ENCODE peak calls at places on chromosomes 12 and 14, in eight cellular contexts. T is right lobe of liver, F is IMR-90, N is ovary, L is uterus, V is transverse colon, Y is HepG2, J is GM12878. Q is an unnamed sample. For H3K9me3, the result is how much of the 10 kb centered on the place peaks cover.

GRCh38 chr12:86727151-86727550 is 471.0 kb upstream of the MGAT4C start:
- DNase-seq in V (no peak), Y (no peak), L (no peak), J (no peak), N (no peak), F (peak), T (no peak), Q (no peak)

GRCh38 chr12:110498984-110499706 is 2.8 kb downstream of the VPS29 start:
- DNase-seq in F (peak), Y (peak), N (no peak), T (no peak), V (no peak), L (no peak), J (no peak), Q (no peak)

GRCh38 chr12:29350080-29350479 is 30.9 kb downstream of the ERGIC2 start:
- DNase-seq in Y (peak), V (no peak), F (peak), J (no peak), N (no peak), T (no peak), L (no peak), Q (no peak)

GRCh38 chr12:29783773-29784666 is at the start of gene TMTC1:
- DNase-seq in F (peak), T (peak), V (peak), N (peak), Y (no peak), L (peak), J (no peak), Q (no peak)

GRCh38 chr14:69887740-69888657 is 8.8 kb downstream of the SMOC1 start:
- DNase-seq in T (peak), F (peak), V (no peak), L (no peak), N (no peak), J (no peak), Y (peak), Q (no peak)

GRCh38 chr12:43103866-43104265 is 448.1 kb downstream of the ADAMTS20 start:
- DNase-seq in Y (no peak), J (no peak), F (no peak), V (no peak), N (no peak), T (no peak), L (no peak), Q (no peak)

GRCh38 chr14:81676395-81676794 is 142.7 kb upstream of the SEL1L start:
- DNase-seq in L (no peak), F (no peak), T (no peak), J (no peak), V (no peak), Y (no peak), N (no peak), Q (no peak)

GRCh38 chr14:51248041-51248987 is 8.3 kb downstream of the TMX1 start:
- DNase-seq in Y (no peak), T (no peak), N (no peak), F (no peak), L (no peak), V (no peak), J (peak), Q (no peak)

GRCh38 chr12:82174383-82174782 is 183.8 kb downstream of the CCDC59 start:
- DNase-seq in J (no peak), V (no peak), T (no peak), N (no peak), F (no peak), L (no peak), Y (no peak), Q (no peak)

GRCh38 chr14:68794130-68794855 is 1.4 kb upstream of the ZFP36L1 start:
- DNase-seq in L (peak), V (peak), F (peak), N (peak), J (no peak), T (peak), Y (peak), Q (peak)

GRCh38 chr12:121095544-121096198 is 37.0 kb upstream of the P2RX7 start:
- DNase-seq in L (peak), T (peak), Y (peak), N (peak), F (peak), J (peak), V (peak), Q (no peak)

GRCh38 chr14:68681256-68681655 is 111.6 kb downstream of the ZFP36L1 start:
- DNase-seq in N (no peak), Y (no peak), J (no peak), L (no peak), V (no peak), F (no peak), T (no peak), Q (no peak)

GRCh38 chr12:55724226-55724939 is 4.2 kb downstream of the RDH5 start:
- DNase-seq in T (peak), F (peak), V (peak), L (no peak), Y (peak), J (no peak), N (peak), Q (no peak)

GRCh38 chr12:46371718-46372130 is 849 bp downstream of the SLC38A2 start:
- DNase-seq in V (peak), J (no peak), T (peak), Y (no peak), F (peak), L (no peak), N (no peak), Q (peak)

GRCh38 chr14:83779266-83779665 is 1750.7 kb upstream of the FLRT2 start:
- DNase-seq in F (peak), Y (no peak), V (no peak), J (no peak), T (no peak), N (no peak), L (no peak), Q (no peak)

GRCh38 chr12:9906888-9907287 is 25.3 kb downstream of the CLEC2A start:
- DNase-seq in V (peak), Y (no peak), N (no peak), J (no peak), T (no peak), F (no peak), L (no peak), Q (no peak)
- H3K9me3 ChIP-seq in V (under half), Y (under half), N (under half), J (under half), T (under half), F (under half), L (under half), Q (under half)

GRCh38 chr14:105857223-105857815 is 330.9 kb downstream of the TMEM121 start:
- DNase-seq in N (peak), F (no peak), J (no peak), V (peak), Y (no peak), T (peak), L (no peak), Q (no peak)

GRCh38 chr14:105857816-105858675 is 331.7 kb downstream of the TMEM121 start:
- DNase-seq in N (peak), L (peak), V (peak), Y (no peak), T (peak), F (no peak), J (no peak), Q (no peak)

GRCh38 chr14:105859717-105860614 is 333.6 kb downstream of the TMEM121 start:
- DNase-seq in L (peak), F (no peak), V (peak), J (no peak), N (peak), T (peak), Y (no peak), Q (no peak)

GRCh38 chr14:105856676-105857222 is 330.4 kb downstream of the TMEM121 start:
- DNase-seq in J (no peak), F (no peak), N (peak), V (peak), L (no peak), Y (no peak), T (no peak), Q (no peak)

DNA sequence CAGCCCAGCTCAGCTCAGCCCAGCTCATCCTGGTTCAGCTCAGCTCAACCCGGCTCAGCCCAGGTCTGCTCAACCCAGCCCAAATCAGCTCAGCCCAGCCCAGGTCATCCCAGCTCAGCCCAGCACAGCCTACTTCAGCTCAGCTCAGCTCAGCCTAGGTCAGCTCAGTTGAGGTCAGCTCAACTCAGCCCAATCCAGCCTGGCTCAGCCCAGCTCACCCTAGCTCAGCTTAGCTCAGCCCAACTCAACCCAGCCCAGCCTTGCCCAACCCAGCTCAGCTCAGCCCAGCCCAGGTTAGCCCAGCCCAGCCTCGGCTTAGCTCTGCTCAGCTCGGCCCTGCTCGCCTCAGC is 332.3 kb downstream of the TMEM121 start:
- DNase-seq in F (no peak), T (peak), N (peak), L (peak), V (peak), J (no peak), Y (no peak), Q (no peak)
- H3K27ac ChIP-seq in F (no peak), T (no peak), N (no peak), L (no peak), V (no peak), J (peak), Y (no peak), Q (no peak)

GRCh38 chr14:23300687-23301223 is 1.9 kb downstream of the PPP1R3E start:
- DNase-seq in L (peak), T (peak), J (no peak), N (peak), V (peak), Y (peak), F (peak), Q (no peak)
- TF ChIP-seq POLR2A in L (no peak), T (no peak), J (no peak), N (no peak), V (peak), Y (no peak), F (peak), Q (no peak)

GRCh38 chr14:98292191-98292590 is 979.8 kb downstream of the BCL11B start:
- DNase-seq in T (no peak), Y (no peak), J (no peak), F (no peak), V (no peak), L (no peak), N (no peak), Q (no peak)

GRCh38 chr14:98297567-98297966 is 974.4 kb downstream of the BCL11B start:
- DNase-seq in J (no peak), T (no peak), L (no peak), F (no peak), Y (no peak), N (no peak), V (no peak), Q (no peak)

GRCh38 chr14:98290596-98290995 is 981.4 kb downstream of the BCL11B start:
- DNase-seq in J (no peak), Y (no peak), L (no peak), T (no peak), V (no peak), N (no peak), F (no peak), Q (no peak)

GRCh38 chr14:98296895-98297294 is 975.1 kb downstream of the BCL11B start:
- DNase-seq in N (no peak), J (no peak), L (no peak), Y (no peak), T (no peak), F (no peak), V (no peak), Q (no peak)

DNA sequence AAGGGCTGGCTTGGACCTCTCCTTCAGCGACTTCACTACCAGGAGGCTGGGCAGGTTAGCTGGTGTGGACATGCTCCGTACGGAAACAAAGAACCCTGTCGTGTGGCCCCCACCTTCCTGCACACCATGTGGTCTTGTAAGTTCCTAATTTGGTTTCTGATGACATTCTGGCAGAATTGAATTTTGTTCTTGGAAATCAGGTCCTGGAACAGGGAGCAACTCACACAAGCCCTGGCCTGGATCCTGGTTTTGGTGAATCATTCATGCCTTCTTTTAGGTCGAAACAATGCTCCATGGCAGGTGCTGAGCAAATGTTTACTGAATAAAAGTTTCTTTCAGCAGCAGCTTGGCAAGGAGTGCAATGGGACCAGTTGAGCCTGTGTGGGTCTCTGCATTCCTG is 978.5 kb downstream of the BCL11B start:
- DNase-seq in Y (no peak), L (no peak), N (no peak), V (no peak), T (no peak), F (no peak), J (no peak), Q (no peak)
- H3K9me3 ChIP-seq in Y (half or more), L (under half), N (under half), V (under half), T (under half), F (under half), J (under half), Q (under half)

GRCh38 chr14:100104523-100105300 is 39.5 kb downstream of the EVL start:
- DNase-seq in Y (no peak), F (peak), T (no peak), V (no peak), L (no peak), N (no peak), J (no peak), Q (no peak)

GRCh38 chr14:100106260-100106659 is 41.0 kb downstream of the EVL start:
- DNase-seq in J (no peak), L (no peak), Y (no peak), V (no peak), T (no peak), N (no peak), F (no peak), Q (no peak)

GRCh38 chr14:100104006-100104352 is 38.8 kb downstream of the EVL start:
- DNase-seq in F (no peak), J (no peak), Y (no peak), L (no peak), V (no peak), T (no peak), N (no peak), Q (no peak)

GRCh38 chr14:100106661-100107112 is 41.5 kb downstream of the EVL start:
- DNase-seq in N (no peak), F (no peak), V (no peak), T (no peak), Y (no peak), J (no peak), L (no peak), Q (no peak)

GRCh38 chr14:100105357-100106169 is 40.3 kb downstream of the EVL start:
- DNase-seq in Y (no peak), V (no peak), J (no peak), F (no peak), N (no peak), L (no peak), T (no peak), Q (no peak)
- H3K27ac ChIP-seq in Y (no peak), V (peak), J (no peak), F (no peak), N (peak), L (peak), T (no peak), Q (peak)